ENCODE peak calls at places on chromosomes 7 and 10, in four cellular contexts. O is K562, H is PC-3, Q is GM23248. A is an unnamed sample.

GRCh38 chr10:20399789-20400188 is 497.3 kb downstream of the NEBL start:
- DNase-seq in H (no peak), O (no peak), Q (no peak), A (no peak)

GRCh38 chr10:73083234-73083633 is 13.4 kb downstream of the P4HA1 start:
- DNase-seq in O (no peak), H (no peak), Q (peak; percentile 37), A (no peak)

GRCh38 chr7:150733734-150734095 is 3.5 kb upstream of the GIMAP5 start:
- DNase-seq in H (no peak), Q (no peak), O (no peak), A (no peak)

GRCh38 chr7:102456327-102456726 is 8.3 kb downstream of the ALKBH4 start:
- DNase-seq in Q (peak; percentile 29), O (peak; percentile 44), H (peak; percentile 67), A (no peak)

GRCh38 chr10:63365976-63366765 is 99.6 kb downstream of the JMJD1C start:
- DNase-seq in Q (peak; percentile 66), O (no peak), H (peak; percentile 84), A (no peak)

GRCh38 chr7:78161781-78162180 is 363.2 kb downstream of the PHTF2 start:
- DNase-seq in Q (no peak), H (no peak), O (no peak), A (no peak)

GRCh38 chr7:78080811-78081210 is 282.2 kb downstream of the PHTF2 start:
- DNase-seq in H (peak; percentile 15), O (no peak), Q (peak; percentile 47), A (no peak)

GRCh38 chr10:95906675-95907453 is 911 bp upstream of the CC2D2B start:
- DNase-seq in H (peak; percentile 51), Q (peak; percentile 84), O (peak; percentile 66), A (peak; percentile 34)

GRCh38 chr10:98404571-98405396 is 10.2 kb downstream of the PYROXD2 start:
- DNase-seq in H (peak; percentile 76), Q (peak; percentile 84), O (peak; percentile 44), A (peak; percentile 55)

GRCh38 chr10:68406111-68406814 is 814 bp downstream of the RUFY2 start:
- DNase-seq in H (peak; percentile 73), O (peak; percentile 75), Q (peak; percentile 92), A (peak; percentile 53)

GRCh38 chr7:37987732-37988131 is 67.3 kb downstream of the EPDR1 start:
- DNase-seq in H (peak; percentile 84), O (peak; percentile 16), Q (no peak), A (no peak)

GRCh38 chr10:112658900-112659328 is 211.9 kb downstream of the VTI1A start:
- DNase-seq in O (no peak), H (peak; percentile 80), Q (no peak), A (no peak)

GRCh38 chr10:16891375-16892313 is 74.4 kb upstream of the RSU1 start:
- DNase-seq in H (peak; percentile 77), Q (peak; percentile 92), O (peak; percentile 81), A (peak; percentile 73)

GRCh38 chr7:44134943-44135628 is 6.0 kb downstream of the MYL7 start:
- DNase-seq in H (no peak), Q (no peak), O (no peak), A (no peak)

GRCh38 chr7:100836812-100837098 is 9.4 kb upstream of the EPHB4 start:
- DNase-seq in O (no peak), Q (no peak), H (no peak), A (no peak)

GRCh38 chr10:70296406-70296899 is 12.6 kb upstream of the NPFFR1 start:
- DNase-seq in Q (peak; percentile 98), O (peak; percentile 81), H (peak; percentile 96), A (peak; percentile 8)

GRCh38 chr10:32163774-32164148 is 107.5 kb upstream of the KIF5B start:
- DNase-seq in Q (no peak), H (no peak), O (no peak), A (no peak)

GRCh38 chr7:158299607-158300006 is 288.0 kb downstream of the PTPRN2 start:
- DNase-seq in Q (no peak), H (no peak), O (no peak), A (no peak)

GRCh38 chr7:157676456-157677255 is 339.9 kb downstream of the DNAJB6 start:
- DNase-seq in H (peak; percentile 18), O (no peak), Q (no peak), A (no peak)

GRCh38 chr10:12081879-12082560 is 13.3 kb downstream of the DHTKD1 start:
- DNase-seq in H (peak; percentile 25), Q (peak; percentile 61), O (no peak), A (no peak)

GRCh38 chr7:92682767-92683539 is 92.8 kb upstream of the FAM133B start:
- DNase-seq in O (no peak), Q (no peak), H (peak; percentile 33), A (peak; percentile 65)

GRCh38 chr7:94908204-94909022 is 1.0 kb downstream of the PPP1R9A start:
- DNase-seq in Q (peak; percentile 13), O (no peak), H (peak; percentile 43), A (no peak)

GRCh38 chr10:60878224-60878623 is 65.8 kb downstream of the RHOBTB1 start:
- DNase-seq in H (peak; percentile 51), Q (no peak), O (no peak), A (no peak)

GRCh38 chr10:7956508-7956907 is 98.0 kb upstream of the GATA3 start:
- DNase-seq in O (peak; percentile 35), H (peak; percentile 34), Q (peak; percentile 84), A (peak; percentile 54)

GRCh38 chr7:129210256-129210988 is 14.4 kb upstream of the AHCYL2 start:
- DNase-seq in O (peak; percentile 82), Q (peak; percentile 76), H (peak; percentile 62), A (peak; percentile 49)

GRCh38 chr10:120475844-120476791 is 19.1 kb downstream of the PLPP4 start:
- DNase-seq in H (no peak), Q (peak; percentile 30), O (no peak), A (no peak)

GRCh38 chr7:31488562-31489203 is 25.2 kb upstream of the ITPRID1 start:
- DNase-seq in H (peak; percentile 87), O (peak; percentile 77), Q (peak; percentile 52), A (peak; percentile 23)

GRCh38 chr10:102799691-102800435 is 37.4 kb downstream of the CYP17A1 start:
- DNase-seq in Q (no peak), O (no peak), H (no peak), A (no peak)

GRCh38 chr10:102795453-102796406 is 41.5 kb downstream of the CYP17A1 start:
- DNase-seq in Q (no peak), O (no peak), H (no peak), A (no peak)

GRCh38 chr10:102800601-102801335 is 36.4 kb downstream of the CYP17A1 start:
- DNase-seq in O (no peak), H (no peak), Q (no peak), A (no peak)

GRCh38 chr10:102791754-102792153 is 45.5 kb downstream of the CYP17A1 start:
- DNase-seq in O (no peak), H (no peak), Q (peak; percentile 40), A (no peak)

GRCh38 chr10:102796407-102797176 is 40.6 kb downstream of the CYP17A1 start:
- DNase-seq in O (peak; percentile 22), Q (peak; percentile 74), H (no peak), A (no peak)
- H3K4me1 ChIP-seq in O (peaks cover 4% of the 10 kb centered on the region), Q (peaks cover 18% of the 10 kb centered on the region), H (no peaks in the 10 kb centered on the region), A (peaks cover 20% of the 10 kb centered on the region)

GRCh38 chr7:25121599-25121998 is 3.5 kb downstream of the CYCS start:
- DNase-seq in H (no peak), O (no peak), Q (no peak), A (no peak)
- H3K4me1 ChIP-seq in H (peaks cover 10% of the 10 kb centered on the region), O (peaks cover 2% of the 10 kb centered on the region), Q (peaks cover 23% of the 10 kb centered on the region), A (peaks cover 10% of the 10 kb centered on the region)

GRCh38 chr10:79445217-79445707 is at the start of gene ZCCHC24:
- DNase-seq in H (peak; percentile 89), O (peak; percentile 64), Q (no peak), A (no peak)
- H3K4me1 ChIP-seq in H (peaks cover 60% of the 10 kb centered on the region), O (peaks cover 44% of the 10 kb centered on the region), Q (peaks cover 22% of the 10 kb centered on the region), A (peaks cover 24% of the 10 kb centered on the region)

GRCh38 chr7:45699726-45700390 is 125.7 kb downstream of the ADCY1 start:
- DNase-seq in H (no peak), Q (no peak), O (no peak), A (no peak)

GRCh38 chr7:45695249-45695995 is 121.3 kb downstream of the ADCY1 start:
- DNase-seq in H (no peak), Q (no peak), O (no peak), A (no peak)

GRCh38 chr7:45698527-45699309 is 124.5 kb downstream of the ADCY1 start:
- DNase-seq in H (no peak), Q (no peak), O (no peak), A (no peak)

GRCh38 chr7:45697576-45698136 is 123.5 kb downstream of the ADCY1 start:
- DNase-seq in H (no peak), Q (peak; percentile 47), O (no peak), A (no peak)

GRCh38 chr7:45696476-45696875 is 122.3 kb downstream of the ADCY1 start:
- DNase-seq in H (no peak), O (no peak), Q (no peak), A (no peak)
- H3K4me1 ChIP-seq in H (no peaks in the 10 kb centered on the region), O (no peaks in the 10 kb centered on the region), Q (no peaks in the 10 kb centered on the region), A (no peaks in the 10 kb centered on the region)

GRCh38 chr10:124711145-124711544 is 33.0 kb downstream of the FAM53B start:
- DNase-seq in O (no peak), H (no peak), Q (no peak), A (no peak)
- H3K4me1 ChIP-seq in O (peaks cover 7% of the 10 kb centered on the region), H (no peaks in the 10 kb centered on the region), Q (no peaks in the 10 kb centered on the region), A (peaks cover 96% of the 10 kb centered on the region)

GRCh38 chr7:130273081-130273699 is 6.5 kb downstream of the CPA2 start:
- DNase-seq in Q (peak; percentile 36), O (peak; percentile 31), H (no peak), A (no peak)
- H3K4me1 ChIP-seq in Q (peaks cover 31% of the 10 kb centered on the region), O (peaks cover 8% of the 10 kb centered on the region), H (peaks cover 9% of the 10 kb centered on the region), A (no peaks in the 10 kb centered on the region)

GRCh38 chr7:107934991-107935770 is 44.2 kb downstream of the DLD start:
- DNase-seq in H (peak; percentile 20), O (no peak), Q (peak; percentile 68), A (no peak)
- H3K4me1 ChIP-seq in H (peaks cover 10% of the 10 kb centered on the region), O (no peaks in the 10 kb centered on the region), Q (peaks cover 61% of the 10 kb centered on the region), A (no peaks in the 10 kb centered on the region)

A was measured in CD4-positive, CD25-positive, alpha-beta regulatory T cell.